ENCODE peak calls at places on chromosomes 13 and 19, in four cellular contexts. One of them, this sample, is unnamed.

GRCh38 chr19:18683109-18683954 is at the start of gene CRTC1:
- DNase-seq in mesothelial cell of epicardium: peak; percentile 85
- DNase-seq in AG04450: peak; percentile 54
- DNase-seq in DMS153: peak; percentile 74
- DNase-seq in this sample: peak; percentile 50

GRCh38 chr13:86976521-86977324 is 694.4 kb upstream of the SLITRK5 start:
- DNase-seq in AG04450: no peak
- DNase-seq in mesothelial cell of epicardium: no peak
- DNase-seq in DMS153: no peak
- DNase-seq in this sample: peak; percentile 12

GRCh38 chr13:59398127-59398526 is 765.6 kb downstream of the DIAPH3 start:
- DNase-seq in DMS153: no peak
- DNase-seq in AG04450: no peak
- DNase-seq in mesothelial cell of epicardium: no peak
- DNase-seq in this sample: no peak

GRCh38 chr19:30047355-30047895 is 105.4 kb downstream of the URI1 start:
- DNase-seq in mesothelial cell of epicardium: no peak
- DNase-seq in DMS153: no peak
- DNase-seq in AG04450: no peak
- DNase-seq in this sample: no peak

GRCh38 chr13:113768018-113768905 is 9.2 kb downstream of the TMEM255B start:
- DNase-seq in AG04450: no peak
- DNase-seq in mesothelial cell of epicardium: no peak
- DNase-seq in DMS153: no peak
- DNase-seq in this sample: no peak

GRCh38 chr19:46617566-46618079 is 7.3 kb downstream of the PTGIR start:
- DNase-seq in AG04450: no peak
- DNase-seq in DMS153: no peak
- DNase-seq in mesothelial cell of epicardium: no peak
- DNase-seq in this sample: no peak

GRCh38 chr19:4049432-4049831 is 17.3 kb downstream of the ZBTB7A start:
- DNase-seq in mesothelial cell of epicardium: no peak
- DNase-seq in AG04450: no peak
- DNase-seq in DMS153: no peak
- DNase-seq in this sample: no peak

GRCh38 chr19:29858000-29858596 is 46.3 kb downstream of the CCNE1 start:
- DNase-seq in AG04450: no peak
- DNase-seq in DMS153: no peak
- DNase-seq in mesothelial cell of epicardium: no peak
- DNase-seq in this sample: no peak

GRCh38 chr19:30070970-30071632 is 129.1 kb downstream of the URI1 start:
- DNase-seq in AG04450: no peak
- DNase-seq in mesothelial cell of epicardium: no peak
- DNase-seq in DMS153: no peak
- DNase-seq in this sample: no peak

GRCh38 chr13:95530178-95530577 is 22.3 kb upstream of the CLDN10 start:
- DNase-seq in AG04450: no peak
- DNase-seq in DMS153: peak; percentile 94
- DNase-seq in mesothelial cell of epicardium: no peak
- DNase-seq in this sample: peak; percentile 97

GRCh38 chr13:21639604-21640003 is 31.3 kb upstream of the FGF9 start:
- DNase-seq in DMS153: peak; percentile 17
- DNase-seq in mesothelial cell of epicardium: no peak
- DNase-seq in AG04450: no peak
- DNase-seq in this sample: no peak

GRCh38 chr13:110445183-110445582 is 116.3 kb downstream of the RAB20 start:
- DNase-seq in AG04450: no peak
- DNase-seq in DMS153: no peak
- DNase-seq in mesothelial cell of epicardium: no peak
- DNase-seq in this sample: peak; percentile 26

GRCh38 chr19:29804493-29804892 is 7.3 kb upstream of the CCNE1 start:
- DNase-seq in mesothelial cell of epicardium: no peak
- DNase-seq in DMS153: no peak
- DNase-seq in AG04450: no peak
- DNase-seq in this sample: no peak

GRCh38 chr19:55626350-55626749 is 2.0 kb upstream of the ZNF784 start:
- DNase-seq in DMS153: no peak
- DNase-seq in mesothelial cell of epicardium: no peak
- DNase-seq in AG04450: no peak
- DNase-seq in this sample: no peak

GRCh38 chr19:4446801-4447200 is 10.8 kb downstream of the UBXN6 start:
- DNase-seq in AG04450: no peak
- DNase-seq in mesothelial cell of epicardium: no peak
- DNase-seq in DMS153: no peak
- DNase-seq in this sample: no peak

GRCh38 chr19:2195361-2195760 is 31.6 kb downstream of the DOT1L start:
- DNase-seq in DMS153: no peak
- DNase-seq in AG04450: no peak
- DNase-seq in mesothelial cell of epicardium: no peak
- DNase-seq in this sample: no peak

GRCh38 chr19:8251025-8251472 is 41.9 kb downstream of the CERS4 start:
- DNase-seq in AG04450: no peak
- DNase-seq in mesothelial cell of epicardium: no peak
- DNase-seq in DMS153: no peak
- DNase-seq in this sample: no peak

GRCh38 chr13:45615501-45616101 is at the start of gene ERICH6B:
- DNase-seq in AG04450: no peak
- DNase-seq in DMS153: peak; percentile 53
- DNase-seq in mesothelial cell of epicardium: peak; percentile 53
- DNase-seq in this sample: no peak

GRCh38 chr13:87999141-87999765 is 328.1 kb downstream of the SLITRK5 start:
- DNase-seq in AG04450: peak; percentile 11
- DNase-seq in DMS153: no peak
- DNase-seq in mesothelial cell of epicardium: no peak
- DNase-seq in this sample: peak; percentile 26

GRCh38 chr13:107650081-107650701 is 565.1 kb downstream of the LIG4 start:
- DNase-seq in AG04450: no peak
- DNase-seq in DMS153: no peak
- DNase-seq in mesothelial cell of epicardium: peak; percentile 36
- DNase-seq in this sample: peak; percentile 10

GRCh38 chr13:109840201-109840892 is 54.0 kb upstream of the IRS2 start:
- DNase-seq in DMS153: no peak
- DNase-seq in AG04450: no peak
- DNase-seq in mesothelial cell of epicardium: no peak
- DNase-seq in this sample: peak; percentile 78

GRCh38 chr19:13844130-13844631 is 32.8 kb upstream of the NANOS3 start:
- DNase-seq in AG04450: no peak
- DNase-seq in mesothelial cell of epicardium: no peak
- DNase-seq in DMS153: no peak
- DNase-seq in this sample: peak; percentile 93

GRCh38 chr13:27276188-27276587 is 5.6 kb downstream of the RASL11A start:
- DNase-seq in AG04450: no peak
- DNase-seq in mesothelial cell of epicardium: no peak
- DNase-seq in DMS153: no peak
- DNase-seq in this sample: no peak